ENCODE peak calls at places on chromosomes 4 and X, in seven cellular contexts. U is psoas muscle, O is tibial nerve, P is SK-N-SH, H is kidney epithelial cell, D is adrenal gland, Q is bronchial epithelial cell. J is an unnamed sample. For H3K27me3, the result is how much of the 10 kb centered on the place peaks cover.

GRCh38 chr4:114694770-114695169 is 96.2 kb downstream of the UGT8 start:
- DNase-seq in P (peak), O (no peak), Q (peak), H (no peak), D (no peak), U (no peak), J (no peak)

GRCh38 chrX:97027384-97027922 is 143.7 kb downstream of the RPA4 start:
- DNase-seq in O (no peak), D (no peak), P (no peak), U (no peak), Q (no peak), H (no peak), J (no peak)

GRCh38 chr4:145044341-145044740 is 53.7 kb downstream of the ANAPC10 start:
- DNase-seq in O (no peak), H (no peak), D (no peak), U (no peak), Q (peak), P (no peak), J (no peak)

GRCh38 chrX:10110984-10111363 is 45.8 kb upstream of the CLCN4 start:
- DNase-seq in Q (no peak), U (no peak), O (no peak), H (no peak), D (no peak), P (no peak), J (no peak)

GRCh38 chr4:108272566-108272965 is 103.8 kb upstream of the LEF1 start:
- DNase-seq in U (no peak), P (no peak), Q (peak), D (no peak), H (peak), O (no peak), J (no peak)

GRCh38 chrX:105837227-105837626 is 14.9 kb downstream of the NRK start:
- DNase-seq in P (no peak), D (peak), Q (peak), O (peak), H (peak), U (peak), J (no peak)

GRCh38 chrX:41737065-41737464 is 13.1 kb downstream of the GPR82 start:
- DNase-seq in U (no peak), H (no peak), D (no peak), Q (no peak), P (no peak), O (no peak), J (no peak)

GRCh38 chr4:169849456-169849855 is 91.7 kb upstream of the HPF1 start:
- DNase-seq in H (no peak), Q (peak), U (no peak), P (no peak), D (no peak), O (no peak), J (no peak)

GRCh38 chr4:62881901-62882300 is 1527.3 kb downstream of the TECRL start:
- DNase-seq in P (no peak), H (no peak), U (no peak), O (no peak), D (no peak), Q (peak), J (no peak)

GRCh38 chr4:101914761-101915160 is 124.2 kb downstream of the BANK1 start:
- DNase-seq in Q (no peak), P (no peak), D (no peak), H (no peak), O (no peak), U (no peak), J (no peak)

GRCh38 chrX:18733273-18733672 is 25.8 kb downstream of the PPEF1 start:
- DNase-seq in D (no peak), Q (no peak), P (no peak), U (no peak), H (no peak), O (no peak), J (no peak)

GRCh38 chr4:84750260-84750955 is 167.5 kb downstream of the CDS1 start:
- DNase-seq in U (no peak), O (no peak), D (peak), P (peak), Q (peak), H (peak), J (no peak)

GRCh38 chr4:88058295-88058694 is 50.9 kb downstream of the PKD2 start:
- DNase-seq in P (no peak), U (no peak), H (no peak), D (no peak), O (no peak), Q (no peak), J (no peak)

GRCh38 chrX:14829643-14830042 is 43.2 kb downstream of the FANCB start:
- DNase-seq in O (no peak), D (no peak), Q (no peak), U (no peak), P (no peak), H (no peak), J (no peak)

GRCh38 chr4:41216294-41217019 is 2.1 kb upstream of the APBB2 start:
- DNase-seq in U (peak), D (peak), Q (peak), H (no peak), O (peak), P (peak), J (no peak)

GRCh38 chr4:25694466-25694865 is 38.8 kb downstream of the SLC34A2 start:
- DNase-seq in Q (no peak), D (no peak), U (no peak), P (no peak), H (no peak), O (no peak), J (no peak)

GRCh38 chr4:99087887-99088484 is 602 bp downstream of the ADH5 start:
- DNase-seq in H (peak), P (peak), U (peak), O (peak), Q (peak), D (peak), J (no peak)

GRCh38 chr4:52748432-52748831 is 2.8 kb downstream of the ERVMER34-1 start:
- DNase-seq in P (no peak), H (no peak), O (no peak), Q (no peak), D (no peak), U (no peak), J (no peak)

GRCh38 chrX:46477435-46477834 is 67.8 kb downstream of the ZNF674 start:
- DNase-seq in P (no peak), H (no peak), O (no peak), Q (no peak), U (no peak), D (no peak), J (no peak)

GRCh38 chrX:53284684-53285447 is 3.5 kb upstream of the IQSEC2 start:
- DNase-seq in Q (peak), U (peak), D (peak), P (peak), H (no peak), O (peak), J (no peak)

GRCh38 chr4:178632415-178632814 is 1190.2 kb upstream of the AGA start:
- DNase-seq in Q (no peak), H (no peak), P (peak), D (no peak), O (no peak), U (no peak), J (no peak)

GRCh38 chr4:39823193-39823592 is 125.3 kb downstream of the UBE2K start:
- DNase-seq in P (no peak), D (no peak), O (peak), H (no peak), U (no peak), Q (no peak), J (no peak)

GRCh38 chr4:90165883-90166282 is 38.7 kb downstream of the CCSER1 start:
- DNase-seq in H (no peak), D (no peak), O (no peak), U (no peak), Q (no peak), P (no peak), J (no peak)

GRCh38 chr4:90174622-90175023 is 47.4 kb downstream of the CCSER1 start:
- DNase-seq in P (no peak), H (peak), O (no peak), D (no peak), U (no peak), Q (peak), J (no peak)

DNA sequence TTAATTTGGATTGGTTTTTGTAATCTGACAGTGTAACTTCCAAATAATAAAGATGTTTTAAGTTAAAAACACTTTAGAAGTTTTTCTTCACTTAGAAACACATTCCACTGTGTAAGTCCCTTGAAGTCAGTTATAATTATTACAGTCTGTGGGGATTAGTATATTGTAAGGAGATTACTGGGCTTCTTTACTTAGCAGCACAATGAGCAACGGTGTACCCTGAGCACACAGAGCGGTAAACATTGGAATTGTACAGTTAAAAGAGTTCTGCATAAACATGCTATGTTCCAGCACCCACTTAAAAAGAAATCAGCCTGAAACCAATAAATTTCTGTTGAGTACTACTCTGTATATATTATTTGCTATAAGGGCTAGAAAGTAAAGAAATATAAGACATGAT is 44.3 kb downstream of the CCSER1 start:
- DNase-seq in O (no peak), P (no peak), Q (no peak), U (no peak), D (no peak), H (no peak), J (no peak)
- H3K27me3 ChIP-seq in O (under half), P (under half), Q (under half), U (under half), D (under half), H (under half), J (under half)

DNA sequence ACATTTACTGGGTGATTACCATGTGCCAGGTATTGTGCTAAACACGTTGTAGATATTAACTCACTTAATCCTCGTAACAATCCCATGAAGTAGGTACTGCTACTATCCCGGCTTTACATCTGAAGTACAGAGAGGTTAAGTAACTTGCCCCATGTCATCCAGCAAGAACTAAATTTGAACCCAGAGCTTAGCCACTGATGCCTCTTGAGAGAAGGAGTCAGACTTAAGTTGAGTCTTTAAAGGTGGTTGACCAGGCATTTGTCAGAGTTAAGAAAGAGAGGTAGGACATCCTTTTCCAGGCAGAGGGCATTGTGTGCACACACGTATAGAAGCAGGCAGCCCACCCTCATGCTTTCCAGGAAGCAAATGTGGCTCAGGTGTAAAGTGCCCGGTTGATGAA is 431 bp upstream of the CD38 start:
- DNase-seq in P (no peak), Q (no peak), H (no peak), U (no peak), O (no peak), D (no peak), J (no peak)
- H3K27me3 ChIP-seq in P (under half), Q (under half), H (under half), U (under half), O (under half), D (under half), J (under half)

GRCh38 chr4:17502764-17503163 is 9.1 kb downstream of the QDPR start:
- DNase-seq in D (no peak), U (no peak), Q (peak), O (no peak), P (no peak), H (peak), J (no peak)

GRCh38 chr4:17500574-17500973 is 11.3 kb downstream of the QDPR start:
- DNase-seq in P (no peak), U (no peak), Q (no peak), O (no peak), H (no peak), D (no peak), J (no peak)

GRCh38 chr4:17504081-17504480 is 7.8 kb downstream of the QDPR start:
- DNase-seq in Q (no peak), U (no peak), D (no peak), P (peak), O (no peak), H (no peak), J (no peak)
- H3K27me3 ChIP-seq in Q (under half), U (under half), D (under half), P (under half), O (under half), H (under half), J (under half)

DNA sequence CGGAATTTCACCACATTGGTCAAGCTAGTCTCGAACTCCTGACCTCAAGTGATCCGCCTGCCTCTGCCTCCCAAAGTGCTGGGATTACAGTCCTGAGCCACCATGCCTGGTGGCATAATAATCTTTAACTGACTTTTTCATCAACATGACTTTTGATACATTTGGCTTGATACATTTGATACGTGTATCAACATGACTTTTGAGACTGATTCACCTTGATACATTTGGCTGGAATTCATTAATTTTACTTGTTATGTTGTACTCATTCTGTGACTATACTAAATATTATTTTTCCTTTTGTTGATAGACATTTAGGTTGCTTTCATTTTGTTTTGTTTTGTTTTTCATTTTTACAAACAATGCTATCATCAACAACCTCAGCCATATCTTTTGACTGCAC is 6.3 kb downstream of the TMEM154 start:
- DNase-seq in D (no peak), P (no peak), H (no peak), U (no peak), O (no peak), Q (peak), J (no peak)
- H3K27me3 ChIP-seq in D (under half), P (under half), H (under half), U (under half), O (under half), Q (under half), J (under half)

DNA sequence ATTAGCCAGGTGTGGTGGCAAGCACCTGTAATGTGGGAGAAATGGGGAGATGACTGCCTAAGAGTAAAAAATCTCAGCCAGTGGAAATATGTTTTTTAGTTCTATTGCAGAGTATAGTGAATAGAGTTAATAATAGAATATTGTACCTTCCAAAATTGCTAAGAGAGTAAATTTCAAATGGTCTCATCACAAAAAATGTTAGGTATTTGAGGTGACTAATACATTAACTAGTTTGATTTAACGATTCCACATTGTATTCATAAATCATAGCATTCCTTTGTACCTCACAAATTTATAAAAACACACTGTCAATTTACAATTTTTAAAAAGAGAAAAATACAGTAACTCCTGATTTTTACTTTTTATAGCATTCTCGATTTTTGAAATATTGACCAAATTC is 681.5 kb upstream of the EPHA5 start:
- DNase-seq in P (no peak), U (no peak), O (no peak), D (no peak), Q (no peak), H (no peak), J (no peak)
- H3K27me3 ChIP-seq in P (under half), U (under half), O (under half), D (under half), Q (under half), H (under half), J (under half)

GRCh38 chrX:151697537-151697936 is 2.3 kb downstream of the PRRG3 start:
- DNase-seq in H (no peak), O (peak), U (peak), P (no peak), D (no peak), Q (no peak), J (no peak)
- H3K27me3 ChIP-seq in H (under half), O (under half), U (under half), P (under half), D (under half), Q (under half), J (under half)

GRCh38 chr4:7774301-7775019 is 165.2 kb downstream of the AFAP1 start:
- DNase-seq in H (no peak), Q (no peak), O (no peak), D (no peak), U (no peak), P (no peak), J (no peak)

GRCh38 chr4:7772708-7773385 is 166.8 kb downstream of the AFAP1 start:
- DNase-seq in H (no peak), O (peak), Q (no peak), D (peak), U (peak), P (no peak), J (no peak)

GRCh38 chr4:7777017-7777710 is 162.5 kb downstream of the AFAP1 start:
- DNase-seq in U (no peak), P (no peak), Q (no peak), D (no peak), O (no peak), H (no peak), J (no peak)

GRCh38 chr4:7773401-7774187 is 166.1 kb downstream of the AFAP1 start:
- DNase-seq in Q (no peak), P (no peak), H (no peak), U (no peak), O (no peak), D (no peak), J (no peak)

GRCh38 chr4:7775396-7775795 is 164.3 kb downstream of the AFAP1 start:
- DNase-seq in U (no peak), D (no peak), H (no peak), O (no peak), Q (no peak), P (no peak), J (no peak)
- H3K27me3 ChIP-seq in U (under half), D (under half), H (under half), O (under half), Q (under half), P (under half), J (under half)

GRCh38 chr4:3746701-3747581 is 19.2 kb upstream of the ADRA2C start:
- DNase-seq in P (no peak), O (no peak), D (no peak), Q (no peak), U (no peak), H (no peak), J (no peak)
- H3K27me3 ChIP-seq in P (under half), O (half or more), D (under half), Q (under half), U (half or more), H (under half), J (under half)

J was measured in vagina.